ENCODE peak calls at places on chromosomes 2 and 18, in six cellular contexts. I is CD4-positive, alpha-beta T cell; X is natural killer cell; P is heart left ventricle; E is pancreas; N is activated CD4-positive, alpha-beta T cell treated with anti-CD3 and anti-CD28 coated beads for 36 hours. J is an unnamed sample.

GRCh38 chr2:121390082-121390481 is 105.1 kb upstream of the TFCP2L1 start:
- ATAC-seq in P (no peak), X (no peak), I (no peak), E (no peak), N (no peak), J (no peak)

GRCh38 chr18:62346327-62347090 is 21.4 kb downstream of the TNFRSF11A start:
- ATAC-seq in P (no peak), X (no peak), N (no peak), I (no peak), E (peak; percentile 9), J (no peak)

GRCh38 chr18:76491801-76492668 is 3.0 kb downstream of the ZNF516 start:
- ATAC-seq in X (no peak), P (peak; percentile 52), N (peak; percentile 10), E (peak; percentile 43), I (peak; percentile 5), J (peak; percentile 45)

GRCh38 chr18:80068571-80069272 is 34.5 kb downstream of the RBFA start:
- ATAC-seq in I (no peak), X (no peak), P (no peak), E (no peak), N (no peak), J (peak; percentile 46)

GRCh38 chr2:209721497-209721896 is 50.1 kb upstream of the UNC80 start:
- ATAC-seq in N (no peak), I (no peak), P (no peak), E (no peak), X (no peak), J (no peak)

GRCh38 chr2:10960606-10961489 is 49.1 kb downstream of the KCNF1 start:
- ATAC-seq in I (no peak), X (no peak), N (no peak), E (no peak), P (no peak), J (no peak)

GRCh38 chr2:61493523-61493942 is 22.6 kb upstream of the USP34 start:
- ATAC-seq in P (no peak), I (peak; percentile 71), X (peak; percentile 12), E (no peak), N (peak; percentile 85), J (no peak)

GRCh38 chr2:232761301-232761907 is 15.0 kb downstream of the KCNJ13 start:
- ATAC-seq in X (peak; percentile 64), I (peak; percentile 76), N (no peak), E (peak; percentile 80), P (no peak), J (peak; percentile 66)

GRCh38 chr2:28419705-28420270 is 27.1 kb downstream of the FOSL2 start:
- ATAC-seq in I (no peak), N (no peak), E (peak; percentile 21), X (no peak), P (no peak), J (peak; percentile 24)